ENCODE peak calls at places on chromosomes 16 and 17, in eight cellular contexts. One of them, this sample, is unnamed.
A peak's percentile ranks its signal among the peaks of the same experiment; 100 is the strongest.

GRCh38 chr16:84109598-84110325 is 7.0 kb downstream of the MBTPS1 start:
- DNase-seq in upper lobe of left lung: no peak
- DNase-seq in right cardiac atrium: no peak
- DNase-seq in lung: no peak
- DNase-seq in fibroblast of lung: no peak
- DNase-seq in uterus: no peak
- DNase-seq in tibial artery: no peak
- DNase-seq in cardiac muscle cell: no peak
- DNase-seq in this sample: no peak

GRCh38 chr16:31487720-31488629 is 5.1 kb downstream of the SLC5A2 start:
- DNase-seq in upper lobe of left lung: peak; percentile 94
- DNase-seq in right cardiac atrium: peak; percentile 79
- DNase-seq in lung: peak; percentile 80
- DNase-seq in fibroblast of lung: peak; percentile 25
- DNase-seq in uterus: peak; percentile 56
- DNase-seq in tibial artery: no peak
- DNase-seq in cardiac muscle cell: peak; percentile 44
- DNase-seq in this sample: peak; percentile 69

GRCh38 chr16:89545831-89546574 is 14.5 kb upstream of the RPL13 start:
- DNase-seq in upper lobe of left lung: no peak
- DNase-seq in right cardiac atrium: no peak
- DNase-seq in lung: peak; percentile 76
- DNase-seq in fibroblast of lung: no peak
- DNase-seq in uterus: no peak
- DNase-seq in tibial artery: no peak
- DNase-seq in cardiac muscle cell: no peak
- DNase-seq in this sample: no peak

GRCh38 chr17:48202945-48203344 is 95.4 kb downstream of the SNX11 start:
- DNase-seq in upper lobe of left lung: no peak
- DNase-seq in right cardiac atrium: no peak
- DNase-seq in lung: no peak
- DNase-seq in fibroblast of lung: no peak
- DNase-seq in uterus: no peak
- DNase-seq in tibial artery: no peak
- DNase-seq in cardiac muscle cell: no peak
- DNase-seq in this sample: no peak

GRCh38 chr16:52407778-52408177 is 139.2 kb downstream of the TOX3 start:
- DNase-seq in upper lobe of left lung: no peak
- DNase-seq in right cardiac atrium: no peak
- DNase-seq in lung: no peak
- DNase-seq in fibroblast of lung: no peak
- DNase-seq in uterus: no peak
- DNase-seq in tibial artery: no peak
- DNase-seq in cardiac muscle cell: no peak
- DNase-seq in this sample: no peak

GRCh38 chr17:38325221-38325851 is 18.4 kb downstream of the GPR179 start:
- DNase-seq in upper lobe of left lung: no peak
- DNase-seq in right cardiac atrium: no peak
- DNase-seq in lung: no peak
- DNase-seq in fibroblast of lung: peak; percentile 39
- DNase-seq in uterus: no peak
- DNase-seq in tibial artery: no peak
- DNase-seq in cardiac muscle cell: peak; percentile 35
- DNase-seq in this sample: no peak

GRCh38 chr17:81348097-81349055 is 46.9 kb upstream of the BAHCC1 start:
- DNase-seq in upper lobe of left lung: no peak
- DNase-seq in right cardiac atrium: no peak
- DNase-seq in lung: peak; percentile 69
- DNase-seq in fibroblast of lung: no peak
- DNase-seq in uterus: no peak
- DNase-seq in tibial artery: no peak
- DNase-seq in cardiac muscle cell: no peak
- DNase-seq in this sample: no peak

GRCh38 chr16:56747486-56748045 is 17.6 kb downstream of the NUP93 start:
- DNase-seq in upper lobe of left lung: no peak
- DNase-seq in right cardiac atrium: no peak
- DNase-seq in lung: no peak
- DNase-seq in fibroblast of lung: no peak
- DNase-seq in uterus: no peak
- DNase-seq in tibial artery: no peak
- DNase-seq in cardiac muscle cell: no peak
- DNase-seq in this sample: no peak

GRCh38 chr17:2158011-2158410 is 103.1 kb downstream of the HIC1 start:
- DNase-seq in upper lobe of left lung: no peak
- DNase-seq in right cardiac atrium: no peak
- DNase-seq in lung: peak; percentile 55
- DNase-seq in fibroblast of lung: peak; percentile 99
- DNase-seq in uterus: peak; percentile 44
- DNase-seq in tibial artery: peak; percentile 33
- DNase-seq in cardiac muscle cell: peak; percentile 98
- DNase-seq in this sample: no peak

GRCh38 chr17:4362141-4362540 is 4.3 kb downstream of the UBE2G1 start:
- DNase-seq in upper lobe of left lung: no peak
- DNase-seq in right cardiac atrium: no peak
- DNase-seq in lung: no peak
- DNase-seq in fibroblast of lung: peak; percentile 37
- DNase-seq in uterus: no peak
- DNase-seq in tibial artery: no peak
- DNase-seq in cardiac muscle cell: peak; percentile 6
- DNase-seq in this sample: no peak

GRCh38 chr16:88374736-88375135 is 8.0 kb upstream of the ZNF469 start:
- DNase-seq in upper lobe of left lung: no peak
- DNase-seq in right cardiac atrium: no peak
- DNase-seq in lung: no peak
- DNase-seq in fibroblast of lung: no peak
- DNase-seq in uterus: no peak
- DNase-seq in tibial artery: peak; percentile 41
- DNase-seq in cardiac muscle cell: no peak
- DNase-seq in this sample: no peak

GRCh38 chr17:28342313-28342712 is 6.8 kb downstream of the TNFAIP1 start:
- DNase-seq in upper lobe of left lung: peak; percentile 50
- DNase-seq in right cardiac atrium: no peak
- DNase-seq in lung: no peak
- DNase-seq in fibroblast of lung: no peak
- DNase-seq in uterus: no peak
- DNase-seq in tibial artery: no peak
- DNase-seq in cardiac muscle cell: no peak
- DNase-seq in this sample: no peak

GRCh38 chr16:57528499-57529323 is 7.7 kb downstream of the CCDC102A start:
- DNase-seq in upper lobe of left lung: peak; percentile 85
- DNase-seq in right cardiac atrium: no peak
- DNase-seq in lung: no peak
- DNase-seq in fibroblast of lung: no peak
- DNase-seq in uterus: peak; percentile 17
- DNase-seq in tibial artery: peak; percentile 57
- DNase-seq in cardiac muscle cell: no peak
- DNase-seq in this sample: no peak

GRCh38 chr17:13765701-13766100 is 164.0 kb upstream of the HS3ST3A1 start:
- DNase-seq in upper lobe of left lung: no peak
- DNase-seq in right cardiac atrium: no peak
- DNase-seq in lung: no peak
- DNase-seq in fibroblast of lung: no peak
- DNase-seq in uterus: no peak
- DNase-seq in tibial artery: no peak
- DNase-seq in cardiac muscle cell: no peak
- DNase-seq in this sample: no peak

GRCh38 chr16:49469930-49470451 is 96.4 kb downstream of the C16orf78 start:
- DNase-seq in upper lobe of left lung: peak; percentile 41
- DNase-seq in right cardiac atrium: no peak
- DNase-seq in lung: peak; percentile 28
- DNase-seq in fibroblast of lung: no peak
- DNase-seq in uterus: peak; percentile 8
- DNase-seq in tibial artery: peak; percentile 33
- DNase-seq in cardiac muscle cell: no peak
- DNase-seq in this sample: no peak

GRCh38 chr17:27888945-27889344 is 4.2 kb downstream of the LYRM9 start:
- DNase-seq in upper lobe of left lung: no peak
- DNase-seq in right cardiac atrium: no peak
- DNase-seq in lung: peak; percentile 52
- DNase-seq in fibroblast of lung: no peak
- DNase-seq in uterus: no peak
- DNase-seq in tibial artery: no peak
- DNase-seq in cardiac muscle cell: peak; percentile 23
- DNase-seq in this sample: no peak

GRCh38 chr16:68658258-68658973 is 13.3 kb downstream of the CDH3 start:
- DNase-seq in upper lobe of left lung: no peak
- DNase-seq in right cardiac atrium: no peak
- DNase-seq in lung: peak; percentile 51
- DNase-seq in fibroblast of lung: peak; percentile 27
- DNase-seq in uterus: peak; percentile 20
- DNase-seq in tibial artery: no peak
- DNase-seq in cardiac muscle cell: peak; percentile 60
- DNase-seq in this sample: no peak

GRCh38 chr17:83110755-83111154 is 31.3 kb downstream of the METRNL start:
- DNase-seq in upper lobe of left lung: no peak
- DNase-seq in right cardiac atrium: peak; percentile 64
- DNase-seq in lung: no peak
- DNase-seq in fibroblast of lung: peak; percentile 45
- DNase-seq in uterus: no peak
- DNase-seq in tibial artery: peak; percentile 77
- DNase-seq in cardiac muscle cell: peak; percentile 64
- DNase-seq in this sample: no peak

GRCh38 chr16:14109077-14109775 is 38.1 kb downstream of the MRTFB start:
- DNase-seq in upper lobe of left lung: no peak
- DNase-seq in right cardiac atrium: no peak
- DNase-seq in lung: no peak
- DNase-seq in fibroblast of lung: no peak
- DNase-seq in uterus: no peak
- DNase-seq in tibial artery: no peak
- DNase-seq in cardiac muscle cell: no peak
- DNase-seq in this sample: no peak

DNA sequence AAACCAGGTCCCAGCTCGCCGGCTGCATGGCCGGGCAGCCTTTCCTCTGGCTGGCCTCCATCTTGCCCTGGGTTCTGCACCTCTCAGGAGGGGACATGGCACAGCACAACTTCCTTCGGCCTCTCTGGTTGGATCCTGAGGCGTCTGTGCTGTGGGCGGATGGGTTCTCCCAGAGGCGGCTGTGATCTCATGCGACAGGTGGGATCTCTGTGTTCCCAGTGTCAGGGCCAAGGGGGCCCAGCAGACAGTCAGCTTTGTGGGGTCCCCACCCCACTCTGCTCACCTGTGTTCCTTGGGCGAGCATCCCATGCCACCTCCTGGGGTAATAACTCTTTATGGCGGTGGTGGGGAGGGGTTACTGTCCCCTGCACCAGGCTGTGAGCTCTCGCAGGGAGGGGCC is 35.8 kb downstream of the FA2H start:
- DNase-seq in upper lobe of left lung: no peak
- DNase-seq in right cardiac atrium: no peak
- DNase-seq in lung: no peak
- DNase-seq in fibroblast of lung: no peak
- DNase-seq in uterus: no peak
- DNase-seq in tibial artery: no peak
- DNase-seq in cardiac muscle cell: no peak
- DNase-seq in this sample: no peak
- H3K4me1 ChIP-seq in upper lobe of left lung: no peaks in the 10 kb centered on the region
- H3K4me1 ChIP-seq in right cardiac atrium: no peaks in the 10 kb centered on the region
- H3K4me1 ChIP-seq in lung: no peaks in the 10 kb centered on the region
- H3K4me1 ChIP-seq in fibroblast of lung: peaks cover 7% of the 10 kb centered on the region
- H3K4me1 ChIP-seq in uterus: no peaks in the 10 kb centered on the region
- H3K4me1 ChIP-seq in tibial artery: peaks cover 12% of the 10 kb centered on the region
- H3K4me1 ChIP-seq in cardiac muscle cell: peaks cover 5% of the 10 kb centered on the region
- H3K4me1 ChIP-seq in this sample: no peaks in the 10 kb centered on the region

DNA sequence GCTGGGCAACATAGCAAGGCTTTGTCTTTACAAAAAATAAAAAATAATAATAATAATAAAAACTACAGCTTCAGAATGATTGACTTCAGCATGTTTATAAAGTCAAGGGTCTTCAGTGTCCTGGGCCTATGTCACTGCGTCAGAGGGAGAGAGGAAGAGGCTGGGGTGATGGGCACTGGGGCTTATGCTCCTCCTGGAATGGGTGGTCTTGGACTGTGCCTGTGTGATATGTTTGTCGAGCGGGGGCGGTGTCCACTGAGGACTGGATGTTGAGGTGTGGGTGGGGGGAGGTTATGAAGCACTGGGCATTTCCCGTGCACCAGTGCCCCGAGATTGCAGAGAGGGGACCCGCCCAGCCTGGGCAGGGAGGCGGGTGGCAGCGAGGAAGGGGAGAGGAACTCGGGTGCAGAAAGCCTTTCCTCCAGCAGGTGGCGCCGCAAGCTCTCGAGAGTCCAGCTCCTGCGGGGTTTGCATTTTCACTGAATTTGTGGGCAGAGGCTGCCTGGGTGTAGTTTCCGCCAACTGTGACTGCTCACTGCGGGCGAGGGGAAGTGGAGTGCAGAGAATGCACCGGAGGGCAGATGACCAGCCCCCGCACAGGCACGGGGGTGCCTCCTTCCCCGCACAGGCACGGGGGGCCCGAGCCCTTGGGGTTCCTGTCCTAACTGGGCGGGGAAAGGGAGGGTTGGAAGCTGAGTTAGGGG is 190.5 kb downstream of the SEC14L1 start:
- DNase-seq in upper lobe of left lung: peak; percentile 84
- DNase-seq in right cardiac atrium: peak; percentile 97
- DNase-seq in lung: peak; percentile 94
- DNase-seq in fibroblast of lung: peak; percentile 89
- DNase-seq in uterus: peak; percentile 92
- DNase-seq in tibial artery: peak; percentile 94
- DNase-seq in cardiac muscle cell: peak; percentile 90
- DNase-seq in this sample: peak; percentile 90
- H3K4me3 ChIP-seq in upper lobe of left lung: no peak overlapping the region
- H3K4me3 ChIP-seq in right cardiac atrium: no peak overlapping the region
- H3K4me3 ChIP-seq in lung: no peak overlapping the region
- H3K4me3 ChIP-seq in fibroblast of lung: no peak overlapping the region
- H3K4me3 ChIP-seq in uterus: no peak overlapping the region
- H3K4me3 ChIP-seq in tibial artery: no peak overlapping the region
- H3K4me3 ChIP-seq in cardiac muscle cell: no peak overlapping the region
- H3K4me3 ChIP-seq in this sample: peak overlapping the region; percentile 27

DNA sequence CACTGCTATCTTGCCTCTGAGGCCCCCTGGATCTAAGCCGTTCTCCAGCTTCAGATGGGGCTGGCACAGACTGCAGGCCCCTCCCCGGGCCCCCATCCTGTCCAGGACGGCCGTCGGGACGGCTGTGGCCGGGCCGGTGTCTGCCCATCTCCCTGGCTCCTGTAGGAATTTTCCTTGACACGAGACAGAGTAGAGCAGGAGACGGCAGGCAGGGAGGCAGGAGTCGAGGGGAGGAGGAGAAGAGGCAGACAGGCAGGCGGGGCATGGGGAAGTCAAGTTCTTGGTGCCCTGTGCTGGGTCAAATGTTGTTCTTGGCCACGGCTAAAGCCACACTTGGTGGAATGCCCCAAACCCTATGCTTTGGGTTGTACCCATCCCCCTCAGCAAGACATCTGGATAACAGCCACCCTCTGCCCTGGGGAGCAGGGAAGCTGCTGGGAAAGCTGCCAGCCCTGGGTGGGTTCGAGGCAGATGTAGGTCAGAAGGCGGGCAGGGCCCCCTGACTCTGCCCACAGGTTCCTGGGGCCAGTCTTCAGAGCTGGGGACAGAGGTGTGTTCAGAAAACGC is 4.0 kb downstream of the C1QTNF1 start:
- DNase-seq in upper lobe of left lung: peak; percentile 76
- DNase-seq in right cardiac atrium: peak; percentile 82
- DNase-seq in lung: no peak
- DNase-seq in fibroblast of lung: peak; percentile 68
- DNase-seq in uterus: peak; percentile 23
- DNase-seq in tibial artery: peak; percentile 92
- DNase-seq in cardiac muscle cell: peak; percentile 89
- DNase-seq in this sample: no peak
- H3K4me1 ChIP-seq in upper lobe of left lung: peaks cover 50% of the 10 kb centered on the region
- H3K4me1 ChIP-seq in right cardiac atrium: peaks cover 14% of the 10 kb centered on the region
- H3K4me1 ChIP-seq in lung: peaks cover 31% of the 10 kb centered on the region
- H3K4me1 ChIP-seq in fibroblast of lung: peaks cover 30% of the 10 kb centered on the region
- H3K4me1 ChIP-seq in uterus: peaks cover 20% of the 10 kb centered on the region
- H3K4me1 ChIP-seq in tibial artery: peaks cover 54% of the 10 kb centered on the region
- H3K4me1 ChIP-seq in cardiac muscle cell: peaks cover 41% of the 10 kb centered on the region
- H3K4me1 ChIP-seq in this sample: peaks cover 13% of the 10 kb centered on the region

GRCh38 chr17:17701112-17701511 is 19.9 kb downstream of the RAI1 start:
- DNase-seq in upper lobe of left lung: no peak
- DNase-seq in right cardiac atrium: no peak
- DNase-seq in lung: no peak
- DNase-seq in fibroblast of lung: no peak
- DNase-seq in uterus: no peak
- DNase-seq in tibial artery: no peak
- DNase-seq in cardiac muscle cell: no peak
- DNase-seq in this sample: no peak
- H3K4me3 ChIP-seq in upper lobe of left lung: no peak overlapping the region
- H3K4me3 ChIP-seq in right cardiac atrium: no peak overlapping the region
- H3K4me3 ChIP-seq in lung: no peak overlapping the region
- H3K4me3 ChIP-seq in fibroblast of lung: no peak overlapping the region
- H3K4me3 ChIP-seq in uterus: no peak overlapping the region
- H3K4me3 ChIP-seq in tibial artery: no peak overlapping the region
- H3K4me3 ChIP-seq in cardiac muscle cell: no peak overlapping the region
- H3K4me3 ChIP-seq in this sample: no peak overlapping the region